ENCODE peak calls at places on chromosomes 7 and 10, in nine cellular contexts. X is anterior cingulate cortex, R is Daoy, Q is cardiac muscle cell, F is T-cell, C is A549, Z is AG04450, L is fibroblast of the conjunctiva, J is non-pigmented ciliary epithelial cell. D is an unnamed sample.

GRCh38 chr10:118615888-118616287 is 20.4 kb upstream of the PRLHR start:
- DNase-seq in L (no peak), X (no peak), Q (no peak), Z (no peak), J (no peak), R (peak; percentile 15), C (no peak), F (no peak), D (no peak)

GRCh38 chr10:97570789-97571536 is 1.6 kb upstream of the ANKRD2 start:
- DNase-seq in Q (no peak), F (no peak), C (no peak), X (no peak), Z (no peak), J (no peak), L (no peak), R (no peak), D (no peak)

GRCh38 chr10:29841724-29842649 is 207.2 kb upstream of the SVIL start:
- DNase-seq in F (no peak), R (peak; percentile 61), X (no peak), J (no peak), C (peak; percentile 72), Z (no peak), L (no peak), Q (peak; percentile 30), D (peak; percentile 54)

GRCh38 chr7:149071641-149072437 is 18.7 kb downstream of the ZNF786 start:
- DNase-seq in L (peak; percentile 6), C (peak; percentile 79), J (no peak), Z (no peak), F (peak; percentile 65), X (no peak), R (peak; percentile 32), Q (no peak), D (no peak)

GRCh38 chr10:86046845-86047460 is 319.6 kb downstream of the GRID1 start:
- DNase-seq in F (no peak), Z (no peak), X (no peak), J (no peak), Q (no peak), C (no peak), L (no peak), R (no peak), D (no peak)

GRCh38 chr7:129055294-129055816 is 444 bp upstream of the TNPO3 start:
- DNase-seq in X (no peak), C (no peak), J (no peak), L (no peak), Q (no peak), Z (no peak), R (no peak), F (no peak), D (no peak)

GRCh38 chr10:114499630-114500190 is 95.4 kb upstream of the AFAP1L2 start:
- DNase-seq in X (no peak), Z (no peak), J (no peak), C (no peak), L (no peak), R (no peak), F (peak; percentile 69), Q (no peak), D (peak; percentile 74)

GRCh38 chr10:79219276-79219957 is 127.9 kb upstream of the PPIF start:
- DNase-seq in X (no peak), Z (no peak), F (no peak), C (no peak), R (no peak), J (no peak), L (no peak), Q (peak; percentile 32), D (no peak)

GRCh38 chr10:114767101-114767588 is 54.4 kb upstream of the FHIP2A start:
- DNase-seq in L (no peak), F (no peak), C (no peak), X (no peak), Z (peak; percentile 24), J (peak; percentile 36), R (peak; percentile 54), Q (peak; percentile 36), D (no peak)

GRCh38 chr10:59905066-59905734 is 1.2 kb downstream of the CCDC6 start:
- DNase-seq in C (no peak), X (peak; percentile 14), L (no peak), R (peak; percentile 8), Z (no peak), Q (peak; percentile 25), F (no peak), J (no peak), D (peak; percentile 46)

GRCh38 chr10:47374611-47375536 is 9.2 kb downstream of the ZNF488 start:
- DNase-seq in C (no peak), J (peak; percentile 22), X (no peak), Z (peak; percentile 13), L (peak; percentile 29), R (no peak), F (no peak), Q (peak; percentile 79), D (peak; percentile 14)

GRCh38 chr10:100872034-100872791 is 40.5 kb upstream of the SLF2 start:
- DNase-seq in L (peak; percentile 23), Q (peak; percentile 49), J (peak; percentile 13), X (peak; percentile 19), C (peak; percentile 63), Z (peak; percentile 37), F (peak; percentile 37), R (peak; percentile 75), D (no peak)

GRCh38 chr10:70601775-70602174 is 766 bp downstream of the PRF1 start:
- DNase-seq in J (no peak), R (no peak), Z (no peak), C (no peak), L (no peak), F (no peak), Q (no peak), X (no peak), D (no peak)

GRCh38 chr10:93386496-93387369 is 95.4 kb downstream of the MYOF start:
- DNase-seq in Q (peak; percentile 39), J (no peak), Z (no peak), C (no peak), R (no peak), F (no peak), L (no peak), X (no peak), D (no peak)

GRCh38 chr7:128422856-128423255 is 13.1 kb upstream of the IMPDH1 start:
- DNase-seq in Z (no peak), J (no peak), C (no peak), X (peak; percentile 11), Q (no peak), L (no peak), F (no peak), R (no peak), D (no peak)

GRCh38 chr7:38398725-38399321 is 125.4 kb upstream of the TARP start:
- DNase-seq in C (peak; percentile 53), F (peak; percentile 61), X (no peak), J (no peak), R (peak; percentile 71), Q (peak; percentile 66), L (peak; percentile 23), Z (peak; percentile 15), D (peak; percentile 58)

GRCh38 chr7:83365746-83366145 is 203.1 kb upstream of the PCLO start:
- DNase-seq in R (no peak), X (no peak), L (no peak), C (no peak), Z (no peak), J (no peak), F (no peak), Q (peak; percentile 6), D (no peak)

GRCh38 chr7:37390149-37390548 is 58.5 kb downstream of the ELMO1 start:
- DNase-seq in Q (no peak), F (no peak), R (no peak), J (no peak), X (no peak), C (no peak), L (no peak), Z (no peak), D (no peak)

GRCh38 chr7:31203551-31203950 is 137.0 kb downstream of the NEUROD6 start:
- DNase-seq in Q (no peak), J (no peak), F (no peak), L (no peak), Z (no peak), R (no peak), C (no peak), X (no peak), D (peak; percentile 70)